ENCODE peak calls at places on chromosomes 5 and 9, in seven cellular contexts. One of them, this sample, is unnamed.

GRCh38 chr9:114250235-114250568 is 72.7 kb upstream of the ORM1 start:
- DNase-seq in stimulated activated CD8-positive, alpha-beta memory T cell treated with anti-CD3 and anti-CD28 coated beads, Interleukin-15, amount 100 ng/mL, for 1 hour: no peak
- DNase-seq in hippocampal formation: peak
- DNase-seq in nucleus accumbens: peak
- DNase-seq in neural crest cell: no peak
- DNase-seq in fibroblast of the aortic adventitia: peak
- DNase-seq in T-cell: no peak
- DNase-seq in this sample: peak

GRCh38 chr5:159894149-159894720 is 22.0 kb upstream of the ADRA1B start:
- DNase-seq in nucleus accumbens: no peak
- DNase-seq in T-cell: no peak
- DNase-seq in neural crest cell: no peak
- DNase-seq in stimulated activated CD8-positive, alpha-beta memory T cell treated with anti-CD3 and anti-CD28 coated beads, Interleukin-15, amount 100 ng/mL, for 1 hour: no peak
- DNase-seq in hippocampal formation: no peak
- DNase-seq in fibroblast of the aortic adventitia: no peak
- DNase-seq in this sample: no peak

GRCh38 chr5:52864884-52865283 is 77.2 kb downstream of the ITGA1 start:
- DNase-seq in hippocampal formation: no peak
- DNase-seq in T-cell: no peak
- DNase-seq in nucleus accumbens: no peak
- DNase-seq in fibroblast of the aortic adventitia: no peak
- DNase-seq in neural crest cell: no peak
- DNase-seq in stimulated activated CD8-positive, alpha-beta memory T cell treated with anti-CD3 and anti-CD28 coated beads, Interleukin-15, amount 100 ng/mL, for 1 hour: no peak
- DNase-seq in this sample: no peak

GRCh38 chr9:94159069-94159915 is 75.0 kb downstream of the PTPDC1 start:
- DNase-seq in nucleus accumbens: no peak
- DNase-seq in neural crest cell: no peak
- DNase-seq in stimulated activated CD8-positive, alpha-beta memory T cell treated with anti-CD3 and anti-CD28 coated beads, Interleukin-15, amount 100 ng/mL, for 1 hour: no peak
- DNase-seq in fibroblast of the aortic adventitia: peak
- DNase-seq in hippocampal formation: no peak
- DNase-seq in T-cell: no peak
- DNase-seq in this sample: no peak

GRCh38 chr5:58622884-58623871 is 40.3 kb downstream of the RAB3C start:
- DNase-seq in hippocampal formation: no peak
- DNase-seq in stimulated activated CD8-positive, alpha-beta memory T cell treated with anti-CD3 and anti-CD28 coated beads, Interleukin-15, amount 100 ng/mL, for 1 hour: no peak
- DNase-seq in nucleus accumbens: no peak
- DNase-seq in T-cell: no peak
- DNase-seq in neural crest cell: no peak
- DNase-seq in fibroblast of the aortic adventitia: no peak
- DNase-seq in this sample: no peak

GRCh38 chr5:5726401-5726800 is 303.9 kb downstream of the ICE1 start:
- DNase-seq in T-cell: no peak
- DNase-seq in nucleus accumbens: no peak
- DNase-seq in fibroblast of the aortic adventitia: no peak
- DNase-seq in stimulated activated CD8-positive, alpha-beta memory T cell treated with anti-CD3 and anti-CD28 coated beads, Interleukin-15, amount 100 ng/mL, for 1 hour: no peak
- DNase-seq in hippocampal formation: no peak
- DNase-seq in neural crest cell: no peak
- DNase-seq in this sample: no peak

GRCh38 chr9:26058111-26058895 is 380.1 kb upstream of the TUSC1 start:
- DNase-seq in neural crest cell: no peak
- DNase-seq in hippocampal formation: no peak
- DNase-seq in fibroblast of the aortic adventitia: no peak
- DNase-seq in T-cell: no peak
- DNase-seq in nucleus accumbens: no peak
- DNase-seq in stimulated activated CD8-positive, alpha-beta memory T cell treated with anti-CD3 and anti-CD28 coated beads, Interleukin-15, amount 100 ng/mL, for 1 hour: no peak
- DNase-seq in this sample: no peak

GRCh38 chr5:165526357-165526756 is 2020.9 kb downstream of the MAT2B start:
- DNase-seq in neural crest cell: no peak
- DNase-seq in fibroblast of the aortic adventitia: no peak
- DNase-seq in hippocampal formation: no peak
- DNase-seq in T-cell: no peak
- DNase-seq in nucleus accumbens: no peak
- DNase-seq in stimulated activated CD8-positive, alpha-beta memory T cell treated with anti-CD3 and anti-CD28 coated beads, Interleukin-15, amount 100 ng/mL, for 1 hour: no peak
- DNase-seq in this sample: no peak

GRCh38 chr9:6625363-6625762 is 20.2 kb downstream of the GLDC start:
- DNase-seq in T-cell: no peak
- DNase-seq in neural crest cell: no peak
- DNase-seq in nucleus accumbens: no peak
- DNase-seq in hippocampal formation: no peak
- DNase-seq in fibroblast of the aortic adventitia: no peak
- DNase-seq in stimulated activated CD8-positive, alpha-beta memory T cell treated with anti-CD3 and anti-CD28 coated beads, Interleukin-15, amount 100 ng/mL, for 1 hour: no peak
- DNase-seq in this sample: no peak

GRCh38 chr5:37810311-37810710 is 29.5 kb downstream of the GDNF start:
- DNase-seq in hippocampal formation: no peak
- DNase-seq in fibroblast of the aortic adventitia: peak
- DNase-seq in neural crest cell: no peak
- DNase-seq in stimulated activated CD8-positive, alpha-beta memory T cell treated with anti-CD3 and anti-CD28 coated beads, Interleukin-15, amount 100 ng/mL, for 1 hour: no peak
- DNase-seq in nucleus accumbens: no peak
- DNase-seq in T-cell: no peak
- DNase-seq in this sample: no peak

GRCh38 chr9:3993783-3994182 is 306.1 kb downstream of the GLIS3 start:
- DNase-seq in nucleus accumbens: no peak
- DNase-seq in fibroblast of the aortic adventitia: no peak
- DNase-seq in T-cell: no peak
- DNase-seq in hippocampal formation: no peak
- DNase-seq in stimulated activated CD8-positive, alpha-beta memory T cell treated with anti-CD3 and anti-CD28 coated beads, Interleukin-15, amount 100 ng/mL, for 1 hour: no peak
- DNase-seq in neural crest cell: no peak
- DNase-seq in this sample: no peak

GRCh38 chr9:76704601-76705204 is 59.5 kb upstream of the PCA3 start:
- DNase-seq in T-cell: no peak
- DNase-seq in stimulated activated CD8-positive, alpha-beta memory T cell treated with anti-CD3 and anti-CD28 coated beads, Interleukin-15, amount 100 ng/mL, for 1 hour: no peak
- DNase-seq in neural crest cell: peak
- DNase-seq in fibroblast of the aortic adventitia: peak
- DNase-seq in hippocampal formation: peak
- DNase-seq in nucleus accumbens: no peak
- DNase-seq in this sample: peak

GRCh38 chr9:35904966-35905781 is 828 bp upstream of the HRCT1 start:
- DNase-seq in fibroblast of the aortic adventitia: no peak
- DNase-seq in hippocampal formation: no peak
- DNase-seq in stimulated activated CD8-positive, alpha-beta memory T cell treated with anti-CD3 and anti-CD28 coated beads, Interleukin-15, amount 100 ng/mL, for 1 hour: no peak
- DNase-seq in T-cell: no peak
- DNase-seq in neural crest cell: no peak
- DNase-seq in nucleus accumbens: no peak
- DNase-seq in this sample: no peak

GRCh38 chr9:75185585-75186170 is 97.4 kb downstream of the OSTF1 start:
- DNase-seq in T-cell: peak
- DNase-seq in stimulated activated CD8-positive, alpha-beta memory T cell treated with anti-CD3 and anti-CD28 coated beads, Interleukin-15, amount 100 ng/mL, for 1 hour: peak
- DNase-seq in neural crest cell: peak
- DNase-seq in hippocampal formation: no peak
- DNase-seq in nucleus accumbens: no peak
- DNase-seq in fibroblast of the aortic adventitia: peak
- DNase-seq in this sample: no peak

GRCh38 chr9:123656565-123656964 is 273.4 kb downstream of the DENND1A start:
- DNase-seq in hippocampal formation: no peak
- DNase-seq in fibroblast of the aortic adventitia: peak
- DNase-seq in stimulated activated CD8-positive, alpha-beta memory T cell treated with anti-CD3 and anti-CD28 coated beads, Interleukin-15, amount 100 ng/mL, for 1 hour: no peak
- DNase-seq in T-cell: no peak
- DNase-seq in nucleus accumbens: no peak
- DNase-seq in neural crest cell: no peak
- DNase-seq in this sample: no peak

GRCh38 chr5:53368516-53368915 is 111.9 kb upstream of the FST start:
- DNase-seq in T-cell: no peak
- DNase-seq in fibroblast of the aortic adventitia: peak
- DNase-seq in nucleus accumbens: no peak
- DNase-seq in neural crest cell: no peak
- DNase-seq in stimulated activated CD8-positive, alpha-beta memory T cell treated with anti-CD3 and anti-CD28 coated beads, Interleukin-15, amount 100 ng/mL, for 1 hour: no peak
- DNase-seq in hippocampal formation: no peak
- DNase-seq in this sample: no peak

GRCh38 chr9:28203036-28203435 is 629.8 kb upstream of the C9orf72 start:
- DNase-seq in hippocampal formation: no peak
- DNase-seq in nucleus accumbens: no peak
- DNase-seq in T-cell: no peak
- DNase-seq in neural crest cell: no peak
- DNase-seq in stimulated activated CD8-positive, alpha-beta memory T cell treated with anti-CD3 and anti-CD28 coated beads, Interleukin-15, amount 100 ng/mL, for 1 hour: no peak
- DNase-seq in fibroblast of the aortic adventitia: no peak
- DNase-seq in this sample: no peak

GRCh38 chr9:16012621-16013020 is 459.8 kb downstream of the CCDC171 start:
- DNase-seq in nucleus accumbens: no peak
- DNase-seq in stimulated activated CD8-positive, alpha-beta memory T cell treated with anti-CD3 and anti-CD28 coated beads, Interleukin-15, amount 100 ng/mL, for 1 hour: no peak
- DNase-seq in T-cell: no peak
- DNase-seq in neural crest cell: no peak
- DNase-seq in fibroblast of the aortic adventitia: no peak
- DNase-seq in hippocampal formation: no peak
- DNase-seq in this sample: no peak

GRCh38 chr5:119397518-119398380 is 41.9 kb downstream of the TNFAIP8 start:
- DNase-seq in nucleus accumbens: no peak
- DNase-seq in fibroblast of the aortic adventitia: peak
- DNase-seq in neural crest cell: no peak
- DNase-seq in hippocampal formation: no peak
- DNase-seq in stimulated activated CD8-positive, alpha-beta memory T cell treated with anti-CD3 and anti-CD28 coated beads, Interleukin-15, amount 100 ng/mL, for 1 hour: no peak
- DNase-seq in T-cell: no peak
- DNase-seq in this sample: no peak

GRCh38 chr9:107260437-107261081 is 22.5 kb upstream of the RAD23B start:
- DNase-seq in T-cell: no peak
- DNase-seq in nucleus accumbens: no peak
- DNase-seq in neural crest cell: no peak
- DNase-seq in stimulated activated CD8-positive, alpha-beta memory T cell treated with anti-CD3 and anti-CD28 coated beads, Interleukin-15, amount 100 ng/mL, for 1 hour: no peak
- DNase-seq in fibroblast of the aortic adventitia: no peak
- DNase-seq in hippocampal formation: no peak
- DNase-seq in this sample: no peak

GRCh38 chr5:132490484-132491367 is at the start of gene IRF1:
- DNase-seq in stimulated activated CD8-positive, alpha-beta memory T cell treated with anti-CD3 and anti-CD28 coated beads, Interleukin-15, amount 100 ng/mL, for 1 hour: peak
- DNase-seq in T-cell: peak
- DNase-seq in hippocampal formation: peak
- DNase-seq in nucleus accumbens: peak
- DNase-seq in fibroblast of the aortic adventitia: peak
- DNase-seq in neural crest cell: peak
- DNase-seq in this sample: peak